ENCODE peak calls at places on chromosome 14, in seven cellular contexts. U is left ventricle myocardium inferior, J is MM.1S, Z is aorta, N is GM23248, S is brain microvascular endothelial cell, P is pancreas. D is an unnamed sample. For H3K27me3, the result is how much of the 10 kb centered on the place peaks cover.

GRCh38 chr14:77562681-77563080 is 53.8 kb downstream of the SPTLC2 start:
- DNase-seq in Z (no peak), S (peak), U (no peak), P (no peak), N (peak), J (no peak), D (no peak)

GRCh38 chr14:68656452-68656851 is 136.4 kb downstream of the ZFP36L1 start:
- DNase-seq in P (no peak), U (no peak), N (no peak), J (no peak), Z (no peak), S (no peak), D (no peak)

GRCh38 chr14:104975481-104976197 is 2.5 kb downstream of the AHNAK2 start:
- DNase-seq in J (no peak), Z (no peak), N (no peak), U (peak), S (no peak), P (no peak), D (no peak)

GRCh38 chr14:23153891-23154796 is 29.3 kb downstream of the SLC7A8 start:
- DNase-seq in P (peak), U (peak), J (no peak), S (peak), N (peak), Z (peak), D (no peak)

GRCh38 chr14:65369560-65369959 is 43.0 kb upstream of the FUT8 start:
- DNase-seq in J (no peak), P (no peak), U (no peak), S (no peak), Z (no peak), N (no peak), D (no peak)

GRCh38 chr14:74952697-74953484 is 2.5 kb downstream of the PGF start:
- DNase-seq in U (no peak), P (no peak), S (no peak), Z (peak), J (no peak), N (no peak), D (no peak)

GRCh38 chr14:74425525-74426201 is 347 bp downstream of the SYNDIG1L start:
- DNase-seq in U (peak), P (peak), N (peak), Z (no peak), J (peak), S (no peak), D (peak)

GRCh38 chr14:89000007-89000942 is 175.8 kb downstream of the TTC8 start:
- DNase-seq in J (no peak), N (peak), Z (peak), S (peak), P (peak), U (no peak), D (no peak)

GRCh38 chr14:101252443-101253214 is 308.7 kb upstream of the DIO3 start:
- DNase-seq in S (no peak), U (no peak), Z (no peak), P (no peak), N (no peak), J (no peak), D (no peak)

GRCh38 chr14:77206261-77206824 is 24.7 kb downstream of the TMEM63C start:
- DNase-seq in S (no peak), P (no peak), U (no peak), N (no peak), J (no peak), Z (no peak), D (no peak)

GRCh38 chr14:20624495-20625070 is 16.9 kb downstream of the OR6S1 start:
- DNase-seq in N (peak), Z (peak), P (no peak), U (peak), J (no peak), S (peak), D (peak)

GRCh38 chr14:70391493-70392391 is 25.1 kb downstream of the SYNJ2BP start:
- DNase-seq in Z (no peak), N (no peak), J (no peak), P (no peak), U (no peak), S (no peak), D (no peak)

GRCh38 chr14:105933238-105933637 is 406.9 kb downstream of the TMEM121 start:
- DNase-seq in N (no peak), J (no peak), S (no peak), U (no peak), P (no peak), Z (no peak), D (no peak)

GRCh38 chr14:72736791-72737559 is 156.9 kb downstream of the DPF3 start:
- DNase-seq in P (no peak), Z (no peak), S (no peak), U (no peak), N (peak), J (no peak), D (no peak)

GRCh38 chr14:21092147-21093011 is 6.1 kb downstream of the ZNF219 start:
- DNase-seq in Z (peak), P (peak), S (peak), N (peak), U (peak), J (peak), D (peak)

DNA sequence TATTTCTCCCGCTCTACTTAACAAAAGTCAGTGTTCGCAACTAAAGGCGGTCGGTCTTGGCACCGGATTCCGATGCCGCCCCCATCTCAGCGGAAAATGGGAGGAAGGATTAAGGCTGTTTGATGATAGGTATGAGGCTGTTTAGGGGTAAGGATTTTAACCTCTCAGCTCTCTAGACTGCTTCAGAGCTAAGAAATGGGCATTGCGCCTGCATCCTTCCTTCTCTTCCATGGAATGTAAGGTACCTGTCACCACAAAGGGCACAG is 1.4 kb downstream of the COCH start:
- DNase-seq in P (no peak), S (no peak), Z (no peak), N (no peak), J (no peak), U (no peak), D (no peak)
- H3K27me3 ChIP-seq in P (under half), S (under half), Z (under half), N (half or more), J (under half), U (half or more), D (under half)

GRCh38 chr14:96660135-96660534 is 137.0 kb upstream of the VRK1 start:
- DNase-seq in U (no peak), Z (no peak), N (no peak), J (no peak), P (no peak), S (no peak), D (no peak)

GRCh38 chr14:96663076-96663475 is 134.1 kb upstream of the VRK1 start:
- DNase-seq in N (no peak), S (no peak), P (no peak), Z (no peak), U (no peak), J (no peak), D (no peak)

GRCh38 chr14:96660667-96661066 is 136.5 kb upstream of the VRK1 start:
- DNase-seq in N (no peak), Z (no peak), J (no peak), P (no peak), U (no peak), S (no peak), D (no peak)

GRCh38 chr14:96662116-96662901 is 134.9 kb upstream of the VRK1 start:
- DNase-seq in P (peak), U (no peak), Z (no peak), S (no peak), J (no peak), N (no peak), D (no peak)

GRCh38 chr14:96661244-96661969 is 135.8 kb upstream of the VRK1 start:
- DNase-seq in J (no peak), S (no peak), N (no peak), U (no peak), P (no peak), Z (no peak), D (no peak)
- H3K27me3 ChIP-seq in J (under half), S (under half), N (under half), U (half or more), P (under half), Z (under half), D (under half)

GRCh38 chr14:60510976-60511599 is 2.1 kb downstream of the SIX6 start:
- DNase-seq in Z (no peak), N (no peak), P (no peak), U (no peak), J (no peak), S (no peak), D (no peak)

GRCh38 chr14:60515244-60515695 is 6.3 kb downstream of the SIX6 start:
- DNase-seq in P (no peak), J (no peak), N (no peak), S (no peak), Z (no peak), U (no peak), D (no peak)

GRCh38 chr14:60514378-60515243 is 5.7 kb downstream of the SIX6 start:
- DNase-seq in N (peak), S (no peak), Z (no peak), U (no peak), P (peak), J (no peak), D (no peak)

GRCh38 chr14:60510254-60510975 is 1.5 kb downstream of the SIX6 start:
- DNase-seq in Z (no peak), U (no peak), N (no peak), S (no peak), J (no peak), P (no peak), D (no peak)

DNA sequence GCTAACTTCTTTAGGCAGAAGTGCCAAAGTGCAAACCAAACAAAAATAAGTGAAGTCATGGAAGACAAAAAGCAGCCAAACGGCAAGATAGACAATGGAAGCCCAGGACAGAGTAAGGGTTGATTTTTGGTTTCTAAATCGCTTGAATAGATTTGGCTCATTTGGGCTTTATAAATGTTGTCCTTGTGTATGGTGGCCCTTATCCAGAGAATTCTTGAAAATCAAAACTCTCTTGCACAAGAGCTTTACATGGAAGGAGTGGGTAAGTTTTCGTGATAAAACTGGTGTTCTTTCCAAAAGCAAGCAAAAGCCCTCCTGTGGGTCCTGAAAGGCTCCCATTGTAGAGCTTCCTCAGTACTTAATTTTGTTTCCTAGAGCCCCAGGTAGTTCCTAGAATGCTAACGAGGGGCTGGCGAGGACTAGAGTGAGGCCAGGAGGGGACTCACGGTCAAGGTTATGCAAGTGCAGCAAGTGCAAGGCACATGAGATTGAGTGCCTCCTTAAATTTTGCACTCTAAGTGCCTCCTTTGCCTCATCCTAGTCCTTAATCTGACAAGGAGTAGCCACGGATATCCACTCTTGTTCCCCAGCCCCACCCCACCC is 4.1 kb downstream of the SIX6 start:
- DNase-seq in U (no peak), N (no peak), P (no peak), J (no peak), Z (no peak), S (no peak), D (no peak)
- H3K27me3 ChIP-seq in U (half or more), N (half or more), P (under half), J (under half), Z (under half), S (half or more), D (under half)

GRCh38 chr14:25052921-25053320 is 3.0 kb upstream of the STXBP6 start:
- DNase-seq in J (no peak), P (peak), S (no peak), N (no peak), U (no peak), Z (no peak), D (no peak)

GRCh38 chr14:25053585-25053984 is 3.6 kb upstream of the STXBP6 start:
- DNase-seq in P (no peak), J (no peak), S (no peak), Z (no peak), N (no peak), U (no peak), D (no peak)

GRCh38 chr14:25049559-25050493 is at the start of gene STXBP6:
- DNase-seq in N (peak), P (peak), U (peak), J (peak), S (no peak), Z (peak), D (no peak)

GRCh38 chr14:25050494-25051170 is 685 bp upstream of the STXBP6 start:
- DNase-seq in U (no peak), P (no peak), S (peak), Z (no peak), J (no peak), N (peak), D (no peak)

DNA sequence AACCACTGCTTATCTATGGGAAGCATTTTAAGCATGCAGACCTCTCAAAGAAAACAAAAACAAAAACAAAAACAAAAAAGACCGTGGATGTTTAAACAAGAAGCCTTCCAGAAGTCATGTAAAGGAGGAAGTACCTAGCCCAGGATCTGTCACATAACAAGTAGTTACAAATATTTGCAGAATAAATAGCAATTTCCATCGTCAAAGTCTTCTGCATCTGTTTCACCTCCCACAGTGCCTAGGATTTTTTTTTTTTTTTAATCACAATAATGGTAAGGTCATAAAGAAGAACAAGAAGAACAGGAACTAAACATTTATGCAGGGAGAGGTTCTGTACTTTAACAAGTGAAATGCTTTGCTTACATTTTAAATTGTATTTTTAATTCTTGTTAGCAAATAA is 2.4 kb upstream of the STXBP6 start:
- DNase-seq in J (no peak), Z (no peak), U (no peak), N (no peak), P (no peak), S (no peak), D (no peak)
- H3K27me3 ChIP-seq in J (under half), Z (under half), U (under half), N (under half), P (under half), S (under half), D (under half)

DNA sequence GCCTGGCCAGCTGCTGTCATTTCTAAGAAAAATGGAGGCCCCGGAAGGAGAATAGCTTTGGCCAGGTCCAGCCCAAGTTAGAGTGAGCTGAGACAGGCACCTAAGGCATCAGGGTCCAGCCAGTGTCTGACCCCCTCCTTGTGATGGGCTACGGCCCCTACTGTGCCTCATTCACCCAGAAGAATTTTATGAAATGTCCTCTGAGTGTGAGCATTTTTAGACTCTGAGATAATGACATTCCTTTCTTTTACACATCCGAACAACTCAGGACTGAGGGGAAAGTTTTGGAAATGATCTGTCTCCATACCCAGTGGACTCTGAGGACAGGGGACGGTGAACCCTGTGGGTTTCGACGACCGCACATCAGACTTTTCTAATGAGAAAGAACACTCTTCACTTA is 50.4 kb downstream of the SLC24A4 start:
- DNase-seq in N (peak), Z (no peak), S (no peak), J (no peak), P (no peak), U (no peak), D (no peak)
- H3K27me3 ChIP-seq in N (under half), Z (under half), S (under half), J (under half), P (under half), U (under half), D (under half)

D was measured in CD4-positive, CD25-positive, alpha-beta regulatory T cell.